ENCODE peak calls at places on chromosomes 6 and 20, in seven cellular contexts. Y is endothelial cell, L is choroid plexus epithelial cell, Q is nephron progenitor cell, U is lower lobe of right lung, E is breast epithelium, R is GM12864. K is an unnamed sample.
A peak's percentile ranks its signal among the peaks of the same experiment; 100 is the strongest.

GRCh38 chr6:142187209-142187608 is 40.1 kb downstream of the VTA1 start:
- DNase-seq in E (no peak), R (no peak), Q (no peak), Y (no peak), U (no peak), L (peak; percentile 84), K (no peak)

GRCh38 chr6:22800451-22800850 is 231.1 kb downstream of the HDGFL1 start:
- DNase-seq in L (no peak), R (no peak), Y (no peak), E (no peak), U (no peak), Q (no peak), K (no peak)

GRCh38 chr6:39495023-39495422 is 172.5 kb upstream of the KCNK16 start:
- DNase-seq in Q (no peak), Y (no peak), E (no peak), U (no peak), R (no peak), L (no peak), K (no peak)

GRCh38 chr6:135753196-135753595 is 98.3 kb upstream of the PDE7B start:
- DNase-seq in Q (no peak), L (no peak), R (no peak), E (no peak), Y (no peak), U (no peak), K (no peak)

GRCh38 chr20:50191065-50191565 is 485 bp downstream of the CEBPB start:
- DNase-seq in U (peak; percentile 86), L (peak; percentile 90), Q (no peak), E (peak; percentile 49), R (no peak), Y (peak; percentile 53), K (peak; percentile 48)

GRCh38 chr20:22080985-22081384 is 375.5 kb downstream of the PAX1 start:
- DNase-seq in Y (no peak), R (no peak), U (no peak), E (no peak), Q (no peak), L (no peak), K (no peak)

GRCh38 chr6:56335733-56336132 is 88.4 kb upstream of the COL21A1 start:
- DNase-seq in L (peak; percentile 91), Y (no peak), R (no peak), U (no peak), Q (no peak), E (no peak), K (no peak)

GRCh38 chr6:36347635-36348034 is 10.9 kb upstream of the BNIP5 start:
- DNase-seq in Q (no peak), U (no peak), R (no peak), L (peak; percentile 70), E (no peak), Y (no peak), K (no peak)

GRCh38 chr6:7215140-7215539 is 97.9 kb downstream of the SSR1 start:
- DNase-seq in U (no peak), Y (no peak), L (peak; percentile 64), E (no peak), Q (no peak), R (no peak), K (no peak)

GRCh38 chr6:6694368-6694780 is 105.9 kb downstream of the LY86 start:
- DNase-seq in U (peak; percentile 58), R (no peak), Y (no peak), L (no peak), E (no peak), Q (no peak), K (no peak)

GRCh38 chr20:1468117-1468624 is 1.5 kb upstream of the NSFL1C start:
- DNase-seq in Y (no peak), U (no peak), R (no peak), Q (no peak), E (no peak), L (no peak), K (no peak)

GRCh38 chr20:63697868-63698545 is 1.6 kb downstream of the TNFRSF6B start:
- DNase-seq in U (peak; percentile 37), Q (no peak), Y (peak; percentile 8), R (no peak), L (no peak), E (no peak), K (no peak)

GRCh38 chr6:139538366-139538765 is 163.9 kb upstream of the CITED2 start:
- DNase-seq in R (no peak), U (no peak), Q (no peak), E (no peak), L (peak; percentile 53), Y (no peak), K (no peak)

GRCh38 chr20:51661609-51662178 is 106.5 kb downstream of the ATP9A start:
- DNase-seq in Y (no peak), R (no peak), U (no peak), E (no peak), Q (no peak), L (no peak), K (no peak)

GRCh38 chr6:87754828-87755227 is 52.8 kb upstream of the AKIRIN2 start:
- DNase-seq in Q (no peak), R (peak; percentile 58), E (no peak), Y (no peak), U (no peak), L (no peak), K (no peak)

DNA sequence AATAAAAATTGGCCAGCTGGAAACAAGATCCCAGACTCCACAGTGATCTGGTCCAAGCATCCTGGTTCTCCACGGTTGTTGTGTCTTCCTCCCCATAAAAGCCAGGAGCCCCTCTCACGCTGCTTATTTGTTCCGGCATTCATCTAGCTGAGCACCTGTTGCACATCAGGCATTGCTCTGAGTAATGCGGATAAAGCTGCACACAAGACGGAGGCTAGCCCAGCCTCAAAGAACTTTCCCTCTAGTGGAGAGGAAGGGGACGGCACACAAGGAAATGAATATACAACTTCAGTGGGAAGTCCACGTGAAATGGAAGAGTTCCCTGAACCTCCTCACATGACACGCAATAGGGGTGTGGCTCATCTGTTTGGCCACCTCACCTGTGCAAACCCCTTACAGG is 30.3 kb upstream of the NXT1 start:
- DNase-seq in Y (no peak), L (peak; percentile 58), U (no peak), R (no peak), Q (no peak), E (no peak), K (no peak)
- TF ChIP-seq CTCF in Y (peak; percentile 44), L (peak; percentile 77), U (peak; percentile 31), R (peak; percentile 45), Q (no peak), E (no peak), K (peak; percentile 50)

DNA sequence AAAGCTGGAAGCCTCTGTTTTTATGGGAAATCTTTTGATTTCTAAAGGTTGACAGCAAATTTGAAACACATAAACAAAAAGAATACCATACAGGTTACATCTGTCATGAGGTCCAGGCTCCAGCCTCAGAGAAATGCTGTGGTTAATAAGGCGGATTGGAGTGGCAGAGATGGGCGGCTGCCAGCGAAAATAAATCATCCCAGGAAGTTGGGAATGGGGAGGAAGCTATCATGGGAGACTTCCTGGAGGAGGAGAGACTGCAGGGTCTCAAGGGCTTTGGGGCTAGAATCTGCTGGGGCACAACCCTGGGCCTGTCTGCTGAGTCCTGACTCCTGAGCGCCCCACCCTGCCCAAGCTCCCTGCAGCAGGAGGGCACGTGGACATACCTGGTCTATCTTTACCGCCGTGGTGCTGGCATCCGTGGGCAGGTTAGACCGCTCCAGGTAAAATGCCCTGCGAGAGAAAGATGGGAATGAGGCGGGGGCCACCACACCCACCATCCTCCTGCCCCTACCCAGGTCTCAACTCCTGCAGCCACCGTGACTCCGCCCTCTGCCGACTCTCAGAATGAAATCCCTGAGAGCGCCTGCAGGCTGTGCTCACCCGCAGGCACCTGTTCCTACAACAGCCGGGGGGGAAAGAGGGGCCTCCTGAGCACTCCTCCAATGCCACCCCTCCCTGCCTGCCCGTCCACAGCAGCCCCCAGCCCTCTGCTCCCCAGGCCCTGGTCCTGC is 197.3 kb downstream of the PREX1 start:
- DNase-seq in Q (no peak), E (no peak), R (no peak), U (peak; percentile 28), Y (no peak), L (no peak), K (peak; percentile 69)
- TF ChIP-seq CTCF in Q (no peak), E (no peak), R (no peak), U (no peak), Y (no peak), L (no peak), K (peak; percentile 17)

GRCh38 chr20:54459279-54459678 is 16.1 kb upstream of the DOK5 start:
- DNase-seq in U (no peak), Y (no peak), Q (no peak), L (no peak), R (no peak), E (no peak), K (no peak)

GRCh38 chr20:54458219-54458618 is 17.2 kb upstream of the DOK5 start:
- DNase-seq in E (no peak), L (no peak), U (no peak), Q (no peak), Y (no peak), R (no peak), K (no peak)

GRCh38 chr20:54454982-54455381 is 20.4 kb upstream of the DOK5 start:
- DNase-seq in L (no peak), U (no peak), Q (no peak), Y (no peak), E (no peak), R (no peak), K (no peak)

GRCh38 chr20:54456423-54456822 is 19.0 kb upstream of the DOK5 start:
- DNase-seq in E (no peak), L (no peak), U (no peak), Y (no peak), Q (no peak), R (no peak), K (no peak)

GRCh38 chr20:54456972-54457371 is 18.4 kb upstream of the DOK5 start:
- DNase-seq in E (no peak), L (no peak), R (no peak), U (no peak), Q (no peak), Y (no peak), K (no peak)
- TF ChIP-seq CTCF in E (no peak), L (peak; percentile 9), R (no peak), U (no peak), Q (no peak), Y (no peak), K (no peak)

GRCh38 chr6:128071212-128071611 is 170.4 kb upstream of the THEMIS start:
- DNase-seq in U (no peak), Q (no peak), Y (no peak), E (no peak), L (no peak), R (no peak), K (no peak)

GRCh38 chr6:128070406-128070805 is 169.5 kb upstream of the THEMIS start:
- DNase-seq in Y (no peak), U (no peak), R (no peak), E (no peak), Q (no peak), L (peak; percentile 57), K (no peak)

GRCh38 chr6:128068110-128068460 is 167.2 kb upstream of the THEMIS start:
- DNase-seq in U (no peak), R (no peak), E (no peak), Q (no peak), Y (no peak), L (no peak), K (no peak)

GRCh38 chr6:128067446-128068109 is 166.7 kb upstream of the THEMIS start:
- DNase-seq in E (no peak), Y (no peak), U (no peak), L (no peak), R (no peak), Q (no peak), K (no peak)

DNA sequence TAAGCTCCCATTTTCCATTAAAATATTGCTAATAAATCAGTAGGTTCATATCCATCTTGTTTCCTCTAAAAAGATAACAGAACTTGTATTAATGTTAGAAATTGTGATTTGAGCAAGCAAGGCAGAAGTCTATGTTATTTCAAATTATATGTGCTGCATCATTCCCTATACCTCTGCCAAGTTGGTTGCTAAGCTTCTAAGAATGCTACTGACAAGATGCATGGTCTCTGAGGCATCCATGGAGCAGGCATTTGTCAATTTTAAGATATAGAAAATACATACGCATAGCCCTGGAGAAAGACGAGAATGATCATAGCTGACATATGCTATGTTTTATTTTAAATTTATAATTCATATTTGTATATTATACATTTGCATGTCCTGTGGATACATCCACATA is 168.3 kb upstream of the THEMIS start:
- DNase-seq in R (no peak), Y (no peak), U (no peak), L (peak; percentile 75), E (no peak), Q (no peak), K (no peak)
- TF ChIP-seq CTCF in R (no peak), Y (no peak), U (no peak), L (no peak), E (no peak), Q (no peak), K (no peak)